ENCODE peak calls at places on chromosome 6, in six cellular contexts. D is psoas muscle, O is bronchial epithelial cell, R is ovary, A is dorsolateral prefrontal cortex, T is prostate gland. M is an unnamed sample. For H3K27me3, the result is how much of the 10 kb centered on the place peaks cover.

GRCh38 chr6:52649521-52649920 is 21.4 kb upstream of the TMEM14A start:
- DNase-seq in R (no peak), D (no peak), O (no peak), A (no peak), T (no peak), M (no peak)

GRCh38 chr6:118565317-118565960 is 17.3 kb downstream of the PLN start:
- DNase-seq in A (no peak), D (no peak), O (peak), T (no peak), R (no peak), M (no peak)

GRCh38 chr6:169029861-169030260 is 223.8 kb downstream of the THBS2 start:
- DNase-seq in D (no peak), O (no peak), R (no peak), A (no peak), T (no peak), M (no peak)

GRCh38 chr6:143328885-143329284 is 121.6 kb downstream of the ADAT2 start:
- DNase-seq in A (no peak), O (peak), T (no peak), D (no peak), R (no peak), M (no peak)

GRCh38 chr6:75084872-75085381 is 120.9 kb downstream of the COL12A1 start:
- DNase-seq in T (peak), O (peak), A (peak), R (peak), D (no peak), M (peak)

GRCh38 chr6:154154389-154154967 is 115.4 kb downstream of the OPRM1 start:
- DNase-seq in O (peak), D (no peak), R (peak), T (peak), A (peak), M (peak)

GRCh38 chr6:441126-441920 is 49.8 kb downstream of the IRF4 start:
- DNase-seq in A (no peak), R (no peak), D (no peak), T (no peak), O (no peak), M (no peak)

GRCh38 chr6:76852776-76853175 is 610.5 kb downstream of the HTR1B start:
- DNase-seq in O (peak), T (no peak), D (no peak), A (no peak), R (no peak), M (no peak)

GRCh38 chr6:131042664-131043063 is 20.4 kb downstream of the EPB41L2 start:
- DNase-seq in T (no peak), R (no peak), A (no peak), D (no peak), O (no peak), M (no peak)

GRCh38 chr6:83633609-83634008 is 75.3 kb downstream of the SNAP91 start:
- DNase-seq in R (no peak), A (no peak), D (no peak), T (no peak), O (no peak), M (no peak)

GRCh38 chr6:80767808-80768207 is 661.3 kb downstream of the BCKDHB start:
- DNase-seq in A (no peak), T (no peak), D (peak), O (peak), R (no peak), M (no peak)

GRCh38 chr6:47922391-47922790 is 140.6 kb downstream of the OPN5 start:
- DNase-seq in A (peak), R (no peak), T (no peak), D (no peak), O (no peak), M (no peak)

GRCh38 chr6:45590225-45590624 is 212.5 kb upstream of the SUPT3H start:
- DNase-seq in R (no peak), T (no peak), O (peak), D (no peak), A (no peak), M (no peak)

GRCh38 chr6:11231564-11232176 is 798 bp downstream of the NEDD9 start:
- DNase-seq in D (no peak), R (no peak), T (no peak), O (no peak), A (no peak), M (no peak)

GRCh38 chr6:6697620-6698019 is 109.1 kb downstream of the LY86 start:
- DNase-seq in R (no peak), T (no peak), D (no peak), A (no peak), O (peak), M (no peak)

GRCh38 chr6:53180678-53181077 is 32.0 kb upstream of the GCM1 start:
- DNase-seq in O (no peak), A (no peak), D (no peak), R (no peak), T (no peak), M (no peak)

GRCh38 chr6:119445666-119446622 is 96.4 kb upstream of the MAN1A1 start:
- DNase-seq in A (no peak), T (no peak), O (peak), D (no peak), R (no peak), M (no peak)

GRCh38 chr6:37554480-37554819 is 54.8 kb upstream of the CCDC167 start:
- DNase-seq in R (no peak), O (no peak), A (no peak), T (no peak), D (no peak), M (no peak)

GRCh38 chr6:118685823-118686449 is 34.5 kb upstream of the CEP85L start:
- DNase-seq in R (no peak), O (no peak), A (no peak), D (no peak), T (no peak), M (no peak)

GRCh38 chr6:148611213-148611612 is 135.6 kb upstream of the UST start:
- DNase-seq in O (peak), T (peak), D (peak), A (peak), R (peak), M (no peak)

GRCh38 chr6:30450908-30451818 is 38.1 kb upstream of the HLA-E start:
- DNase-seq in D (peak), R (no peak), T (no peak), O (peak), A (peak), M (peak)

GRCh38 chr6:11217360-11218076 is 14.9 kb downstream of the NEDD9 start:
- DNase-seq in T (peak), O (no peak), D (no peak), A (no peak), R (no peak), M (peak)

GRCh38 chr6:127459231-127459641 is at the start of gene KIAA0408:
- DNase-seq in D (peak), R (peak), A (peak), O (peak), T (peak), M (peak)

GRCh38 chr6:166798652-166799051 is 157.7 kb downstream of the RNASET2 start:
- DNase-seq in A (no peak), R (no peak), O (no peak), D (no peak), T (no peak), M (no peak)

GRCh38 chr6:144528605-144529425 is 243.7 kb downstream of the UTRN start:
- DNase-seq in R (no peak), A (no peak), D (no peak), T (no peak), O (peak), M (no peak)

GRCh38 chr6:52304917-52305316 is 20.4 kb upstream of the MCM3 start:
- DNase-seq in T (no peak), D (no peak), A (no peak), R (no peak), O (no peak), M (no peak)

GRCh38 chr6:107488875-107489635 is 862 bp upstream of the SOBP start:
- DNase-seq in A (peak), R (peak), T (peak), O (no peak), D (peak), M (no peak)

GRCh38 chr6:82076855-82077254 is 170.7 kb downstream of the IBTK start:
- DNase-seq in D (no peak), T (no peak), A (no peak), R (no peak), O (no peak), M (no peak)

GRCh38 chr6:25363429-25363828 is 84.3 kb downstream of the CARMIL1 start:
- DNase-seq in R (no peak), D (no peak), T (no peak), A (no peak), O (no peak), M (no peak)

GRCh38 chr6:133070410-133071043 is 170.6 kb upstream of the EYA4 start:
- DNase-seq in D (no peak), R (no peak), A (no peak), O (no peak), T (peak), M (no peak)

GRCh38 chr6:154164397-154164796 is 125.4 kb downstream of the OPRM1 start:
- DNase-seq in R (peak), T (peak), O (no peak), A (peak), D (no peak), M (no peak)

GRCh38 chr6:146358341-146359046 is 185.1 kb upstream of the RAB32 start:
- DNase-seq in R (no peak), O (peak), D (no peak), A (no peak), T (no peak), M (no peak)

GRCh38 chr6:38100380-38100779 is 280.9 kb downstream of the ZFAND3 start:
- DNase-seq in D (no peak), T (no peak), O (no peak), R (no peak), A (no peak), M (no peak)

GRCh38 chr6:52929321-52930164 is 20.0 kb upstream of the GSTA3 start:
- DNase-seq in A (no peak), O (peak), T (peak), R (no peak), D (no peak), M (peak)

GRCh38 chr6:25312034-25312620 is 33.0 kb downstream of the CARMIL1 start:
- DNase-seq in R (no peak), O (peak), D (no peak), T (no peak), A (no peak), M (no peak)

GRCh38 chr6:126267621-126268020 is 72.3 kb upstream of the CENPW start:
- DNase-seq in A (no peak), T (no peak), D (no peak), R (no peak), O (no peak), M (no peak)

GRCh38 chr6:69832558-69832957 is 33.8 kb upstream of the COL19A1 start:
- DNase-seq in O (no peak), T (no peak), A (no peak), R (no peak), D (no peak), M (no peak)

GRCh38 chr6:41769376-41769775 is 10.3 kb downstream of the FRS3 start:
- DNase-seq in T (no peak), O (no peak), R (peak), A (no peak), D (no peak), M (no peak)

GRCh38 chr6:32095338-32096086 is 13.6 kb downstream of the TNXB start:
- DNase-seq in R (no peak), O (no peak), A (no peak), D (peak), T (no peak), M (no peak)

GRCh38 chr6:32092760-32093497 is 16.2 kb downstream of the TNXB start:
- DNase-seq in A (no peak), O (no peak), D (peak), T (no peak), R (peak), M (no peak)

GRCh38 chr6:32096087-32096393 is 13.1 kb downstream of the TNXB start:
- DNase-seq in T (no peak), D (peak), A (no peak), R (no peak), O (no peak), M (no peak)

GRCh38 chr6:32102255-32102654 is 6.9 kb downstream of the TNXB start:
- DNase-seq in O (no peak), A (no peak), D (no peak), R (no peak), T (no peak), M (no peak)

DNA sequence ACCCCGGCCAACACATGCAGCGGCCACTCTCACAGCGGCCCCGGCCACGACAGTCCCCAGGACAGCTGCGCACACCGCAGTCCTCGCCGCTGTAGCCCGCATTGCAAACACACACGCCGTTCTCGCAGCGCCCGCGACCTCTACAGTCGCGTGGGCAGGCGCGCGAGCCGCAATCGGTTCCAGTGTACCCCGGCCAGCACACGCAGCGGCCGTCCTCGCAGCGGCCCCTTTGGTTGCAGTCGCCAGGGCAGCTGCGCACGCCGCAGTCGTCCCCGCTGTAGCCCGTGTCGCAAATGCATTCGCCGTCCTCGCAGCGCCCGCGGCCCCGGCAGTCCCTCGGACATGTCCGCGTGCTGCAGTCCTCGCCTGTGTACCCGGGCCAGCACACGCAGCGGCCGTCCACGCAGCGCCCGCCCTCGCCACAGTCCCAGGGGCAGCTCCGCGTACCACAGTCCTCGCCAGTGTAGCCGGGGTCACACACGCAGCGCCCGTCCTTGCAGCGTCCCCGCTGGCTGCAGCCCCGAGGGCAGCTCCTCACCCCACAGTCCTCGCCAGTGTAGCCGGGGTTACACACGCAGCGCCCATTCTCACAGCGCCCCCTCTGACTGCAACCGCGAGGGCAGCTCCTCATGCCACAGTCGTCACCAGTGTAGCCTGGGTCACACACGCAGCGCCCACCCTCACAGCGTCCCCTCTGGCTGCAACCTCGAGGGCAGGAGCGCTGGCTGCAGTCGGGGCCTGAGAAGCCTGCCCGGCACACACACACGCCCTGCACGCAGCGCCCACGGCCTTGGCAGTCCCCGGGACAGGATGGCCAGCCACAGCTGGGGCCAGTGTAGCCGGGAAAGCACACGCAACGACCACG is 12.5 kb downstream of the TNXB start:
- DNase-seq in T (no peak), O (no peak), D (peak), R (no peak), A (no peak), M (no peak)
- TF ChIP-seq CTCF in T (no peak), O (no peak), D (no peak), R (no peak), A (no peak), M (no peak)

GRCh38 chr6:85556992-85557668 is 36.5 kb downstream of the SNX14 start:
- DNase-seq in D (no peak), O (no peak), R (no peak), A (no peak), T (no peak), M (no peak)
- H3K27me3 ChIP-seq in D (under half), O (under half), R (under half), A (under half), T (under half), M (under half)

GRCh38 chr6:72250664-72251063 is 364.3 kb downstream of the RIMS1 start:
- DNase-seq in T (no peak), R (no peak), O (no peak), D (no peak), A (no peak), M (no peak)

GRCh38 chr6:72248621-72249020 is 362.3 kb downstream of the RIMS1 start:
- DNase-seq in D (no peak), O (no peak), T (no peak), A (no peak), R (no peak), M (no peak)

GRCh38 chr6:72245565-72245964 is 359.2 kb downstream of the RIMS1 start:
- DNase-seq in R (no peak), A (no peak), O (no peak), T (no peak), D (no peak), M (no peak)

DNA sequence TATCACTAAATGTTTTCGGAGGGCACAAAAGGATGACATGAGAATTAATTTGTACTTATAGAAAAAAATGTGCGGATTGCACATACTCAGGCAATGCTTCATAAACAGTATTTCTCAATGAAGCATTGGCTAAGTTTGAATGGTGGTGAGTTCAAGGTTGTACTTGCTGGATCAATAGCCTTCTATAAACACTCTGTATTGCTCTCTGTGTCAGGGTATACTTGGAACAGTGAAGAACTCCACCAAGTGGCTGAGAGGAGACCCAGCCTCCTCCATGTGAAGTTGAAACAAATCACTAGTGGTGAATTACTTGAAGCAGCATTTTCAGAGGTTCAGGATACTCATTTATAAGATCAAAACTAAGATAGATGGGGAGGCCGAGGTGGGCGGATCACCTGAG is 360.6 kb downstream of the RIMS1 start:
- DNase-seq in A (no peak), T (no peak), D (no peak), R (no peak), O (no peak), M (no peak)
- TF ChIP-seq CTCF in A (no peak), T (no peak), D (no peak), R (no peak), O (no peak), M (no peak)

GRCh38 chr6:16238658-16239089 is 287 bp downstream of the GMPR start:
- DNase-seq in A (no peak), D (peak), R (no peak), T (no peak), O (no peak), M (no peak)

GRCh38 chr6:16237242-16237641 is 1.1 kb upstream of the GMPR start:
- DNase-seq in R (no peak), A (no peak), D (no peak), O (no peak), T (no peak), M (no peak)

GRCh38 chr6:16239090-16239797 is 857 bp downstream of the GMPR start:
- DNase-seq in D (peak), R (peak), T (peak), O (no peak), A (peak), M (peak)

GRCh38 chr6:16236648-16237199 is 1.7 kb upstream of the GMPR start:
- DNase-seq in A (no peak), R (peak), T (peak), D (no peak), O (no peak), M (peak)

DNA sequence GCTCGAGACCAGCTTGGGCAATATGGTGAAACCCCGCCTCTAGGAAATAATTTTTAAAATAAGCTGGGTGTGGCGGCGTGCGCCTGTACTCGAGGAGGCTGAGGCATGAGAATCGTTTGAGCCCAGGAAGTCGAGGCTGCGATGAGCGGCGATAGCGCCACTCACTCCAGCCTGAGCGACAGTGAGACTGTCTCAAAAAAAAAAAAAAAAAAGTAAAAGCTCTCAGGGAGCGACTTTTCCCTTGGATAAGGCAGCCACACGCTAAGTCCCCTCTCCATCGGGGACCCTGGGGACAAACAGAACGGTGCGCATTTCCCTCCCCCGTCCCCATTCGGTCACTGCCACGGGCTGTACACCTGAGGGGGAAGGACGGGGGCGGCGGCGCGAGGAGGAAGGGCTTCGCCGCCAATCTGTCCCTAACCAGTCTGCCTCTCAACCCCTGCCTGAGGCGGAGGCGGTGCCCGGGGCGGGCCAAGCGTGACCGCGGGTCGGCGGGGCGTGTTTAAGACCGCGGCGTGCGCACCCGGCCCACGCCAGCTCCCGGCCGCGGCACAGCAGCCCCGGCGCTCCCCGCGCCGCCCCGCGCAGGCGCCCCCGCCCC is at the start of gene GMPR:
- DNase-seq in T (peak), O (no peak), R (peak), A (peak), D (peak), M (peak)
- H3K27me3 ChIP-seq in T (under half), O (under half), R (under half), A (under half), D (under half), M (under half)

GRCh38 chr6:135144678-135145508 is 36.2 kb upstream of the MYB start:
- DNase-seq in T (peak), R (no peak), D (no peak), A (no peak), O (peak), M (no peak)
- TF ChIP-seq CTCF in T (peak), R (no peak), D (peak), A (peak), O (peak), M (no peak)

DNA sequence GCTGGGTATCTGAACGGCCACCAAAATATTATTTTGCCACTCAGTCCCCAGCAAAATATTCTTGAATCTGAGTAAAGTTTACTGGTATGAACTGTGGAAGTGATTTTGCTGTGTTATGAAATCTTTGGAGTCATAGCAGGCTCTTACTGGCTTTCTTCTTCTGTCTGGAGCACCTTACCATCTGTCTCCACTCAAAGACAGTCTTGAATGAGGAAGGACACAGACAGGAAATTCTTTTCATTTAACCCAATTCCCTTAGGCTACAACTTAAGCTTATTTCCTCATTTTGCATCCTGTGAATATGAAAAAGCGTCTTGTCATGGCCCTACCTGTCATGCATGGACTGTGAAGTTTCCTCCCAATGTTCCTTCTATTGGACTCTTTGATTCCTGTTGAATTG is 24.7 kb downstream of the FNDC1 start:
- DNase-seq in O (peak), R (no peak), D (no peak), A (no peak), T (no peak), M (no peak)
- H3K27me3 ChIP-seq in O (under half), R (under half), D (under half), A (under half), T (under half), M (under half)

DNA sequence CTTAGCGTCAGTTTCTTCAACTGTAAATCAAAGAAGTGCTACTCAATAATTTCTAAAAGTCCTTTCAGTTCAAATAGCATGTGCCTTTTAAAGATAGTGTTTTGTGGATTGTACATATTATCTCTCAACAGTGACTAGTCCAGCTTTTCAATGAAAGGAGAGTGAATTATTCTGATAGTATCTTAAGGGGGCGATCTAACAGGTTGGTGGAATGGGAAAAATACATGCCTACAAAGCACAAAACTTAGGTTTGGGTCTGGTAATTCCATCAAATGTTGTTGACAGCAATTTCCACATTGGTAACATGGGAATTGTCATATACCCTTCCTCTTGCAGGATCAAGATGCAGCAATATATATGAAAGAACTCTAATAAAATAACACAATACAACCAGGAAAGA is 50.1 kb upstream of the HDGFL1 start:
- DNase-seq in R (no peak), T (no peak), D (no peak), O (no peak), A (no peak), M (no peak)
- TF ChIP-seq CTCF in R (no peak), T (no peak), D (no peak), O (no peak), A (no peak), M (no peak)

M was measured in stomach.